ENCODE peak calls at places on chromosome 12, in four cellular contexts. E, M, X and I are unnamed samples.

GRCh38 chr12:95784886-95785285 is 5.7 kb downstream of the NTN4 start:
- DNase-seq in M (no peak), E (no peak), X (no peak), I (no peak)

GRCh38 chr12:90174198-90174510 is 465.5 kb upstream of the ATP2B1 start:
- DNase-seq in E (no peak), M (no peak), X (no peak), I (no peak)

GRCh38 chr12:571795-572531 is 91.3 kb downstream of the NINJ2 start:
- DNase-seq in M (no peak), E (no peak), X (no peak), I (no peak)

GRCh38 chr12:34398706-34399630 is 376.7 kb downstream of the ALG10 start:
- DNase-seq in M (no peak), X (no peak), E (no peak), I (no peak)

GRCh38 chr12:69405466-69405865 is 45.9 kb downstream of the YEATS4 start:
- DNase-seq in E (no peak), M (peak; percentile 88), X (no peak), I (no peak)

GRCh38 chr12:52870361-52871290 is 21.8 kb upstream of the KRT78 start:
- DNase-seq in M (no peak), X (peak; percentile 68), E (peak; percentile 34), I (peak; percentile 76)

GRCh38 chr12:21881950-21882349 is 59.3 kb downstream of the ABCC9 start:
- DNase-seq in M (no peak), E (no peak), X (no peak), I (no peak)

GRCh38 chr12:22083167-22083566 is 37.1 kb downstream of the CMAS start:
- DNase-seq in X (peak; percentile 50), M (no peak), E (peak; percentile 24), I (no peak)

GRCh38 chr12:107327783-107328182 is 234.4 kb upstream of the CRY1 start:
- DNase-seq in X (no peak), E (no peak), M (no peak), I (no peak)

GRCh38 chr12:46187023-46187422 is 81.8 kb downstream of the SLC38A1 start:
- DNase-seq in E (no peak), X (no peak), M (peak; percentile 65), I (no peak)

GRCh38 chr12:124829008-124829707 is 34.5 kb downstream of the SCARB1 start:
- DNase-seq in X (no peak), E (no peak), M (peak; percentile 76), I (no peak)

GRCh38 chr12:65121049-65121955 is at the start of gene WIF1:
- DNase-seq in E (peak; percentile 13), X (peak; percentile 50), M (no peak), I (peak; percentile 76)

GRCh38 chr12:131312793-131313545 is 359.3 kb downstream of the ADGRD1 start:
- DNase-seq in E (no peak), M (no peak), X (no peak), I (no peak)

GRCh38 chr12:32603858-32604257 is 75.2 kb upstream of the DNM1L start:
- DNase-seq in X (no peak), E (no peak), M (peak; percentile 21), I (no peak)

GRCh38 chr12:54369597-54370217 is 5.4 kb upstream of the GPR84 start:
- DNase-seq in X (no peak), E (no peak), M (no peak), I (no peak)

GRCh38 chr12:14239350-14239934 is 126.0 kb upstream of the ATF7IP start:
- DNase-seq in M (no peak), E (no peak), X (peak; percentile 69), I (no peak)

GRCh38 chr12:97474987-97475386 is 12.4 kb downstream of the RMST start:
- DNase-seq in E (no peak), M (no peak), X (no peak), I (no peak)

GRCh38 chr12:87290505-87290904 is 738.7 kb downstream of the C12orf50 start:
- DNase-seq in X (no peak), M (no peak), E (no peak), I (no peak)

GRCh38 chr12:9091933-9092598 is 23.7 kb downstream of the A2M start:
- DNase-seq in E (no peak), M (no peak), X (no peak), I (no peak)

GRCh38 chr12:106885026-106885425 is 70.7 kb upstream of the TMEM263 start:
- DNase-seq in M (no peak), X (no peak), E (no peak), I (peak; percentile 51)

GRCh38 chr12:111442301-111443045 is 36.8 kb downstream of the SH2B3 start:
- DNase-seq in E (no peak), X (no peak), M (no peak), I (no peak)

GRCh38 chr12:104056419-104056972 is 6.5 kb upstream of the GLT8D2 start:
- DNase-seq in X (no peak), M (no peak), E (no peak), I (no peak)

GRCh38 chr12:53495903-53496751 is 3.1 kb downstream of the MAP3K12 start:
- DNase-seq in M (no peak), X (no peak), E (no peak), I (peak; percentile 83)

GRCh38 chr12:62948123-62948522 is 13.2 kb upstream of the PPM1H start:
- DNase-seq in M (no peak), E (no peak), X (no peak), I (no peak)

GRCh38 chr12:26247873-26248272 is 52.5 kb downstream of the SSPN start:
- DNase-seq in E (no peak), M (no peak), X (no peak), I (no peak)

GRCh38 chr12:6923003-6923732 is 4.6 kb upstream of the ATN1 start:
- DNase-seq in X (no peak), M (no peak), E (no peak), I (no peak)

GRCh38 chr12:58554522-58555157 is 365.7 kb downstream of the LRIG3 start:
- DNase-seq in M (no peak), E (no peak), X (no peak), I (no peak)

GRCh38 chr12:121520586-121521086 is 60.2 kb downstream of the KDM2B start:
- DNase-seq in E (no peak), X (peak; percentile 37), M (no peak), I (no peak)

GRCh38 chr12:56676851-56677601 is 11.1 kb downstream of the PTGES3 start:
- DNase-seq in X (no peak), M (no peak), E (no peak), I (no peak)

GRCh38 chr12:31965090-31965489 is 5.9 kb downstream of the RESF1 start:
- DNase-seq in E (no peak), M (no peak), X (no peak), I (no peak)

GRCh38 chr12:47863985-47864384 is 40.8 kb downstream of the VDR start:
- DNase-seq in X (no peak), E (no peak), M (no peak), I (no peak)

GRCh38 chr12:123598522-123598921 is 3.4 kb upstream of the DDX55 start:
- DNase-seq in M (no peak), X (no peak), E (no peak), I (no peak)

GRCh38 chr12:129075451-129076208 is 222.4 kb downstream of the GLT1D1 start:
- DNase-seq in E (no peak), X (no peak), M (no peak), I (no peak)

GRCh38 chr12:17976202-17976601 is 113.8 kb downstream of the RERGL start:
- DNase-seq in E (no peak), X (no peak), M (no peak), I (peak; percentile 70)

GRCh38 chr12:8689606-8690175 is 8.1 kb upstream of the RIMKLB start:
- DNase-seq in X (no peak), M (no peak), E (no peak), I (peak; percentile 26)

GRCh38 chr12:90816353-90817089 is 138.5 kb downstream of the CCER1 start:
- DNase-seq in M (peak; percentile 8), E (no peak), X (no peak), I (no peak)